ENCODE peak calls at places on chromosomes 11 and 22, in four cellular contexts. One of them, this sample, is unnamed.

GRCh38 chr22:46267431-46268279 is at the start of gene TTC38:
- DNase-seq in coronary artery: peak; percentile 94
- DNase-seq in transverse colon: peak; percentile 94
- DNase-seq in heart right ventricle: peak; percentile 96
- DNase-seq in this sample: peak; percentile 83

GRCh38 chr11:69752890-69753289 is 22.3 kb downstream of the FGF4 start:
- DNase-seq in coronary artery: no peak
- DNase-seq in transverse colon: no peak
- DNase-seq in heart right ventricle: no peak
- DNase-seq in this sample: no peak

GRCh38 chr11:102824541-102824940 is 18.9 kb downstream of the MMP3 start:
- DNase-seq in coronary artery: no peak
- DNase-seq in transverse colon: no peak
- DNase-seq in heart right ventricle: no peak
- DNase-seq in this sample: no peak

GRCh38 chr11:40029406-40029805 is 1430.0 kb downstream of the LRRC4C start:
- DNase-seq in coronary artery: no peak
- DNase-seq in transverse colon: peak; percentile 10
- DNase-seq in heart right ventricle: no peak
- DNase-seq in this sample: no peak

GRCh38 chr11:130554241-130555055 is 106.0 kb downstream of the ADAMTS15 start:
- DNase-seq in coronary artery: no peak
- DNase-seq in transverse colon: no peak
- DNase-seq in heart right ventricle: no peak
- DNase-seq in this sample: no peak

GRCh38 chr11:61871158-61871597 is 20.2 kb downstream of the FADS3 start:
- DNase-seq in coronary artery: peak; percentile 89
- DNase-seq in transverse colon: peak; percentile 65
- DNase-seq in heart right ventricle: peak; percentile 87
- DNase-seq in this sample: peak; percentile 85

GRCh38 chr11:78666675-78667129 is 92.0 kb upstream of the NARS2 start:
- DNase-seq in coronary artery: no peak
- DNase-seq in transverse colon: no peak
- DNase-seq in heart right ventricle: no peak
- DNase-seq in this sample: no peak

GRCh38 chr11:128608732-128609131 is 21.4 kb upstream of the ETS1 start:
- DNase-seq in coronary artery: no peak
- DNase-seq in transverse colon: no peak
- DNase-seq in heart right ventricle: no peak
- DNase-seq in this sample: no peak

GRCh38 chr11:61362542-61362875 is 335 bp downstream of the TMEM138 start:
- DNase-seq in coronary artery: peak; percentile 75
- DNase-seq in transverse colon: no peak
- DNase-seq in heart right ventricle: no peak
- DNase-seq in this sample: no peak

GRCh38 chr11:95682552-95682951 is 107.0 kb downstream of the FAM76B start:
- DNase-seq in coronary artery: no peak
- DNase-seq in transverse colon: no peak
- DNase-seq in heart right ventricle: no peak
- DNase-seq in this sample: no peak

GRCh38 chr11:31652528-31652927 is 143.0 kb downstream of the ELP4 start:
- DNase-seq in coronary artery: no peak
- DNase-seq in transverse colon: no peak
- DNase-seq in heart right ventricle: no peak
- DNase-seq in this sample: no peak

GRCh38 chr22:44360306-44360685 is 47.5 kb upstream of the SHISAL1 start:
- DNase-seq in coronary artery: no peak
- DNase-seq in transverse colon: no peak
- DNase-seq in heart right ventricle: no peak
- DNase-seq in this sample: no peak

GRCh38 chr11:63520606-63521170 is 14.8 kb downstream of the LGALS12 start:
- DNase-seq in coronary artery: no peak
- DNase-seq in transverse colon: no peak
- DNase-seq in heart right ventricle: no peak
- DNase-seq in this sample: no peak

GRCh38 chr11:126926376-126926791 is 74.2 kb downstream of the KIRREL3 start:
- DNase-seq in coronary artery: peak; percentile 38
- DNase-seq in transverse colon: no peak
- DNase-seq in heart right ventricle: no peak
- DNase-seq in this sample: no peak

GRCh38 chr11:96136623-96137313 is 206.2 kb downstream of the MAML2 start:
- DNase-seq in coronary artery: no peak
- DNase-seq in transverse colon: no peak
- DNase-seq in heart right ventricle: no peak
- DNase-seq in this sample: no peak

GRCh38 chr11:129442171-129442570 is 66.5 kb downstream of the BARX2 start:
- DNase-seq in coronary artery: no peak
- DNase-seq in transverse colon: no peak
- DNase-seq in heart right ventricle: no peak
- DNase-seq in this sample: no peak

GRCh38 chr11:65279713-65280459 is 18.1 kb downstream of the POLA2 start:
- DNase-seq in coronary artery: peak; percentile 78
- DNase-seq in transverse colon: no peak
- DNase-seq in heart right ventricle: no peak
- DNase-seq in this sample: no peak

GRCh38 chr11:94650756-94651155 is 83.6 kb downstream of the PIWIL4 start:
- DNase-seq in coronary artery: no peak
- DNase-seq in transverse colon: peak; percentile 17
- DNase-seq in heart right ventricle: peak; percentile 62
- DNase-seq in this sample: peak; percentile 4

GRCh38 chr11:87851234-87851633 is 324.0 kb downstream of the RAB38 start:
- DNase-seq in coronary artery: no peak
- DNase-seq in transverse colon: no peak
- DNase-seq in heart right ventricle: no peak
- DNase-seq in this sample: no peak

GRCh38 chr11:113695207-113695606 is 10.9 kb downstream of the TMPRSS5 start:
- DNase-seq in coronary artery: no peak
- DNase-seq in transverse colon: no peak
- DNase-seq in heart right ventricle: no peak
- DNase-seq in this sample: no peak

GRCh38 chr11:22832315-22833041 is 2.9 kb upstream of the SVIP start:
- DNase-seq in coronary artery: no peak
- DNase-seq in transverse colon: no peak
- DNase-seq in heart right ventricle: no peak
- DNase-seq in this sample: no peak

GRCh38 chr22:43643362-43643761 is 168.7 kb downstream of the EFCAB6 start:
- DNase-seq in coronary artery: no peak
- DNase-seq in transverse colon: no peak
- DNase-seq in heart right ventricle: no peak
- DNase-seq in this sample: peak; percentile 48

GRCh38 chr11:133947298-133947905 is 9.4 kb downstream of the IGSF9B start:
- DNase-seq in coronary artery: no peak
- DNase-seq in transverse colon: no peak
- DNase-seq in heart right ventricle: peak; percentile 57
- DNase-seq in this sample: no peak

GRCh38 chr22:39699631-39700348 is 129.2 kb downstream of the CACNA1I start:
- DNase-seq in coronary artery: no peak
- DNase-seq in transverse colon: no peak
- DNase-seq in heart right ventricle: no peak
- DNase-seq in this sample: no peak

GRCh38 chr22:40107244-40107643 is 70.5 kb upstream of the TNRC6B start:
- DNase-seq in coronary artery: no peak
- DNase-seq in transverse colon: no peak
- DNase-seq in heart right ventricle: no peak
- DNase-seq in this sample: no peak

GRCh38 chr11:13054278-13054677 is 45.2 kb downstream of the RASSF10 start:
- DNase-seq in coronary artery: no peak
- DNase-seq in transverse colon: no peak
- DNase-seq in heart right ventricle: no peak
- DNase-seq in this sample: no peak

GRCh38 chr11:2273311-2273710 is 2.9 kb upstream of the ASCL2 start:
- DNase-seq in coronary artery: no peak
- DNase-seq in transverse colon: no peak
- DNase-seq in heart right ventricle: no peak
- DNase-seq in this sample: no peak

GRCh38 chr11:3056296-3057068 is 741 bp downstream of the CARS1 start:
- DNase-seq in coronary artery: no peak
- DNase-seq in transverse colon: peak; percentile 37
- DNase-seq in heart right ventricle: peak; percentile 31
- DNase-seq in this sample: no peak

GRCh38 chr11:10646005-10646404 is 47.5 kb downstream of the IRAG1 start:
- DNase-seq in coronary artery: no peak
- DNase-seq in transverse colon: no peak
- DNase-seq in heart right ventricle: peak; percentile 39
- DNase-seq in this sample: no peak